ENCODE peak calls at places on chromosomes 4 and X, in five cellular contexts. S is brain microvascular endothelial cell; O is right atrium auricular region; A is CD8-positive, alpha-beta T cell; K is GM10248. F is an unnamed sample.

GRCh38 chr4:37197899-37198298 is 46.6 kb upstream of the NWD2 start:
- DNase-seq in S (no peak), O (no peak), A (no peak), K (no peak), F (no peak)

GRCh38 chr4:1058198-1058996 is 47.0 kb downstream of the FGFRL1 start:
- DNase-seq in S (no peak), O (no peak), A (no peak), K (no peak), F (no peak)

GRCh38 chr4:188029114-188029513 is 33.5 kb downstream of the ZFP42 start:
- DNase-seq in S (no peak), O (no peak), A (no peak), K (no peak), F (no peak)

GRCh38 chr4:37953620-37954325 is 6.4 kb upstream of the PTTG2 start:
- DNase-seq in S (peak), O (no peak), A (no peak), K (no peak), F (no peak)

GRCh38 chrX:96474357-96475125 is 210.1 kb upstream of the DIAPH2 start:
- DNase-seq in S (no peak), O (no peak), A (no peak), K (no peak), F (no peak)

GRCh38 chr4:148154769-148155168 is 287.4 kb downstream of the NR3C2 start:
- DNase-seq in S (no peak), O (no peak), A (no peak), K (no peak), F (no peak)

GRCh38 chrX:134520860-134521390 is 61.0 kb downstream of the HPRT1 start:
- DNase-seq in S (peak), O (no peak), A (no peak), K (peak), F (peak)

GRCh38 chrX:18938710-18939109 is 45.2 kb downstream of the PHKA2 start:
- DNase-seq in S (no peak), O (no peak), A (no peak), K (no peak), F (no peak)

GRCh38 chr4:123783936-123784335 is 387.3 kb downstream of the SPRY1 start:
- DNase-seq in S (no peak), O (no peak), A (no peak), K (no peak), F (no peak)

GRCh38 chr4:137180349-137180748 is 351.9 kb downstream of the PCDH18 start:
- DNase-seq in S (no peak), O (no peak), A (no peak), K (no peak), F (no peak)

GRCh38 chrX:56764153-56764974 is 35.3 kb downstream of the NBDY start:
- DNase-seq in S (peak), O (peak), A (peak), K (peak), F (peak)

GRCh38 chrX:129665916-129666644 is 11.3 kb upstream of the APLN start:
- DNase-seq in S (peak), O (no peak), A (no peak), K (no peak), F (peak)

GRCh38 chr4:86959588-86960500 is 25.0 kb downstream of the AFF1 start:
- DNase-seq in S (no peak), O (no peak), A (no peak), K (no peak), F (no peak)

GRCh38 chr4:16794816-16795445 is 103.5 kb downstream of the LDB2 start:
- DNase-seq in S (peak), O (peak), A (no peak), K (peak), F (peak)

GRCh38 chr4:147787204-147787603 is 55.3 kb downstream of the ARHGAP10 start:
- DNase-seq in S (peak), O (no peak), A (no peak), K (no peak), F (peak)

GRCh38 chr4:122603156-122603574 is 17.7 kb downstream of the IL21 start:
- DNase-seq in S (no peak), O (no peak), A (no peak), K (no peak), F (no peak)

GRCh38 chr4:73376962-73377361 is 27.1 kb upstream of the ALB start:
- DNase-seq in S (no peak), O (no peak), A (no peak), K (no peak), F (no peak)

GRCh38 chr4:186762361-186762760 is 38.7 kb upstream of the FAT1 start:
- DNase-seq in S (no peak), O (no peak), A (no peak), K (no peak), F (no peak)

GRCh38 chr4:174218127-174218790 is 65.2 kb downstream of the FBXO8 start:
- DNase-seq in S (no peak), O (no peak), A (no peak), K (no peak), F (no peak)

GRCh38 chrX:130771648-130772312 is 131.2 kb downstream of the ENOX2 start:
- DNase-seq in S (no peak), O (no peak), A (no peak), K (no peak), F (no peak)

GRCh38 chr4:629636-629915 is 4.2 kb downstream of the PDE6B start:
- DNase-seq in S (no peak), O (no peak), A (no peak), K (no peak), F (no peak)

GRCh38 chr4:61532324-61532723 is 332.2 kb downstream of the ADGRL3 start:
- DNase-seq in S (no peak), O (no peak), A (no peak), K (no peak), F (no peak)

GRCh38 chr4:12137556-12137955 is 708.9 kb upstream of the HS3ST1 start:
- DNase-seq in S (no peak), O (no peak), A (no peak), K (no peak), F (no peak)

GRCh38 chrX:130401415-130402210 is at the start of gene RBMX2:
- DNase-seq in S (peak), O (peak), A (peak), K (peak), F (peak)

GRCh38 chr4:122329876-122330595 is 48.8 kb upstream of the ADAD1 start:
- DNase-seq in S (peak), O (no peak), A (no peak), K (no peak), F (peak)

GRCh38 chrX:11257290-11257689 is 35.9 kb upstream of the AMELX start:
- DNase-seq in S (no peak), O (no peak), A (no peak), K (no peak), F (no peak)

GRCh38 chr4:39732728-39733127 is 34.8 kb downstream of the UBE2K start:
- DNase-seq in S (peak), O (no peak), A (no peak), K (no peak), F (peak)

GRCh38 chr4:113328514-113328913 is 279.1 kb downstream of the ANK2 start:
- DNase-seq in S (no peak), O (no peak), A (no peak), K (no peak), F (no peak)

GRCh38 chrX:134957836-134958235 is 33.0 kb upstream of the SMIM10 start:
- DNase-seq in S (no peak), O (no peak), A (no peak), K (no peak), F (no peak)

GRCh38 chrX:108198420-108198819 is 106.8 kb downstream of the ATG4A start:
- DNase-seq in S (peak), O (no peak), A (no peak), K (no peak), F (no peak)

GRCh38 chr4:16705341-16705740 is 193.1 kb downstream of the LDB2 start:
- DNase-seq in S (no peak), O (no peak), A (no peak), K (no peak), F (no peak)

GRCh38 chrX:81206471-81206870 is 4.6 kb downstream of the SH3BGRL start:
- DNase-seq in S (no peak), O (no peak), A (no peak), K (no peak), F (no peak)

GRCh38 chr4:8283631-8284121 is 14.1 kb downstream of the HTRA3 start:
- DNase-seq in S (no peak), O (no peak), A (no peak), K (no peak), F (no peak)

GRCh38 chr4:40662962-40663604 is 33.4 kb upstream of the RBM47 start:
- DNase-seq in S (peak), O (no peak), A (no peak), K (peak), F (peak)

GRCh38 chr4:150973626-150974250 is 41.3 kb downstream of the LRBA start:
- DNase-seq in S (no peak), O (no peak), A (no peak), K (no peak), F (no peak)

GRCh38 chrX:72001906-72002305 is 91.3 kb downstream of the NHSL2 start:
- DNase-seq in S (no peak), O (no peak), A (no peak), K (no peak), F (no peak)

GRCh38 chrX:72002886-72003285 is 92.2 kb downstream of the NHSL2 start:
- DNase-seq in S (no peak), O (no peak), A (no peak), K (no peak), F (no peak)

GRCh38 chrX:72005046-72005445 is 94.4 kb downstream of the NHSL2 start:
- DNase-seq in S (no peak), O (no peak), A (no peak), K (no peak), F (no peak)

GRCh38 chrX:72006461-72006860 is 95.8 kb downstream of the NHSL2 start:
- DNase-seq in S (no peak), O (no peak), A (no peak), K (no peak), F (no peak)

DNA sequence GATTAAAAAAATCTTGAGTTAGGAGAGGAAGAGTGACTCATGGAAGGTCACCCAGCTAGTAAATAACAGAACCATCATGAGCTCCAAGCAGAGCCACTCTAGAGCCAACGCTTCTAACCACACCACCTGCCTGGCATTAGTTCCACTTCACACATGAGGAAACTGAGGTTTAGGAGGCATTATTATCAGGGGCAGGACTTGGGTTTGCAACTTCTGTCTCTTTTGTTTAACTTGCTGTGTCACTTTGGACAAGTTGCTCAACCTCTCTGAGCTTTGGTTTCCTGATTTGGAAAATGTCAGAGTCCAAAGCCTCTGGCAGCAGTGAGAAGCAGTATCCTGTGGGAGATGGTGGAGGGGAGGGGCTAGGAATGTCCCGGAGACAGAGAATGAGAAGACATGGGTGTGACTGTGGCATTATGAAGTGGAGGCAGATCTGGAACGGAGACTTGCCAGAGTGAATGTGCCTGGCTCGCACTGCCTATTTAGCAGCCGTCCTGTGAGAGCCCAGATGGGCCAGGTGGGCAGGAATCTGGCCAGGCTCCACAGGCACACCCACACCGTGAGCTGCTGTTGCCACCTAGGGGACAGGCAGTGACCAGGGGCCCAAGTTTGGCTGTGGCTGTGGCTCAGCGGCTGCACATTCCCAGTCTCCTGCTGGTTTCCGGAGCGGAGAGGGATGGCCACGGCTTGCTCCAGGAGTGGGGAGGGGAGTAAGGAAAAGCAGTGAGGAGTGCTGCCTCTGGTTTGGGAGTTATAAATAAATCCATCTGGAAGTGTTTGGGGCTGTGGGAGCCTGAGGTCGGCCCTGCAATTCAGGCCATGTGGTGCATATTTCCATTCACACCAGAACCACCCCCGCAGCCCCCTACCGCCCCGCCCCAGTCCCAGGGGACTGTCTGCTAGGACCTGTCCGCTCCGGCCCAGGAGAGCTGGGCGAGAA is 93.4 kb downstream of the NHSL2 start:
- DNase-seq in S (no peak), O (peak), A (no peak), K (no peak), F (peak)
- TF ChIP-seq CTCF in S (peak), O (no peak), A (no peak), K (no peak), F (peak)

GRCh38 chr4:169582203-169582602 is 30.2 kb downstream of the NEK1 start:
- DNase-seq in S (no peak), O (no peak), A (no peak), K (no peak), F (no peak)
- TF ChIP-seq CTCF in S (no peak), O (no peak), A (no peak), K (peak), F (no peak)

GRCh38 chrX:13764284-13764683 is 29.7 kb downstream of the OFD1 start:
- DNase-seq in S (no peak), O (no peak), A (no peak), K (no peak), F (no peak)

GRCh38 chrX:13761606-13762005 is 27.1 kb downstream of the OFD1 start:
- DNase-seq in S (no peak), O (no peak), A (no peak), K (peak), F (no peak)

GRCh38 chrX:13762015-13762414 is 27.5 kb downstream of the OFD1 start:
- DNase-seq in S (no peak), O (no peak), A (no peak), K (no peak), F (no peak)

GRCh38 chrX:13764765-13765164 is 30.2 kb downstream of the OFD1 start:
- DNase-seq in S (peak), O (no peak), A (no peak), K (no peak), F (no peak)

DNA sequence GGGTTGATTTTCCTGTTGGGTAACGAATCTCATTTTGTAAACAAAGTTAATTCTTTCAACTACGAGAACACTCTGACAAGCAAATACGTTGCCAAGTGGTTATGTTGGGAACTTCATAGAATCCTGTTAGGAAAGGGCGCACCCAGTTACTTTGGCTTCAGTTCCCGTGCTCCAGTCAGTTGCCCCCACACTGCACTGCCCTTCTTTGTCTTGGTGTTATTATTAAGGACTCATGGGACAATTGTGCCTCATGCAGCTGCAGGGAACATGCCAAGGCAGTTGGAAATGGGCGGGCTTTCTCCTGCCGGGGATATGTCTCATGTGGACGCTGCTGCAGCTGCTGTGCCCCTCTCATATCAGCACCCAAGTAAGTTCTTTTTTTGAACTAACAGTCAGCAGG is 28.9 kb downstream of the OFD1 start:
- DNase-seq in S (no peak), O (peak), A (no peak), K (no peak), F (no peak)
- TF ChIP-seq CTCF in S (no peak), O (no peak), A (no peak), K (no peak), F (no peak)

GRCh38 chrX:30343206-30343605 is 34.0 kb upstream of the NR0B1 start:
- DNase-seq in S (no peak), O (no peak), A (no peak), K (peak), F (no peak)
- TF ChIP-seq CTCF in S (no peak), O (no peak), A (no peak), K (no peak), F (no peak)

GRCh38 chrX:38335382-38335781 is 8.1 kb upstream of the RPGR start:
- DNase-seq in S (no peak), O (no peak), A (no peak), K (no peak), F (no peak)
- TF ChIP-seq CTCF in S (peak), O (no peak), A (no peak), K (no peak), F (peak)

DNA sequence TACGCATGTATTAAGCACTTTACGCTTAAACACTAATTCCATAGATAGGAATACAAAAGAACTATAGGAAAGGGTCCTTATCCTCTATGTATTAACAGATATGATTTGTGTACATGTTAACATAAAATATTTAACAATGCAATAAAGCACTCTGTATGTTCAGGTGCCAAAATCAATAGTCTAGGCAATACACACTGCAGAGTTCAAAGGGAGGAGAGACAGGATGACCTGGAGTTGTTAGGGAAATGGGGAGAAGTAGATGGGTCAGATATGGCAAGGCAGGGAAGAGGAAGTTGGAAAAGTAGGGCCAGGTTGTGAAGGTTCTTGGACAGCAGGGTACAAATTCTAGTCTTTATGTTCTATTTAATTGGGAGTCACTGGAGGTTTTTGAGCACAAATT is 2.9 kb downstream of the SGCB start:
- DNase-seq in S (no peak), O (no peak), A (no peak), K (no peak), F (no peak)
- TF ChIP-seq CTCF in S (no peak), O (no peak), A (no peak), K (no peak), F (no peak)

GRCh38 chr4:95835672-95836071 is 4.2 kb upstream of the PDHA2 start:
- DNase-seq in S (no peak), O (no peak), A (no peak), K (no peak), F (no peak)
- TF ChIP-seq CTCF in S (peak), O (no peak), A (no peak), K (no peak), F (no peak)

GRCh38 chr4:5198586-5198985 is 147.3 kb downstream of the STK32B start:
- DNase-seq in S (no peak), O (no peak), A (no peak), K (no peak), F (no peak)
- TF ChIP-seq CTCF in S (no peak), O (no peak), A (no peak), K (no peak), F (no peak)

DNA sequence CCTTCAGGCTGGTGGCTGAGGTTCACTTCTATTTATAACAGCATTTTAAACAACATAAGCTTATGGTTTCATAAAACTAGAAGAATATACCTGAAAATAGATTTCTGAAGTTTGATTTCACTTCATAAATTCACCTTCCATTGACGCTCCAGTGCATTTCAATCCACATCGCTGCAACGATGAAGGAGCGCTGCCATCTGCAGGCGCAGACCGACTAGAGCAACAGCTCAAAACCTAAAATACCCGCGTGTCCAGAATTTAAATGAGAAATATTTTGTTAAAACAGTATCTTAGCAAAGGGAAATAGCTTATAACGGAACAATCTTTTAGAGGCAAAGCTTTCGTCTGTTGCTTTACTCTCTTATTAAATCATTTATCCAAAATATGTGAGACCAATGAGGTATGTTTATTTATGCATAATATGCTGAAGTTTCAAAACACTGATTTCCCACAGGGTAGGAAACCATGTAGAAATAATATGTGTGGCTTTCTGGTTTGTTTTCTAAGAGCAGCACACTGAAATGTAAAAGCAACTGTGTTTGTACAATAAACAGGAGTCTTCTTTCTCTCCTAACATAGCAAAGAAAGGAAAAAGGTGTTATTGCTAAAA is 816.4 kb upstream of the FRG1 start:
- DNase-seq in S (peak), O (no peak), A (no peak), K (no peak), F (peak)
- TF ChIP-seq CTCF in S (peak), O (peak), A (no peak), K (no peak), F (peak)

GRCh38 chrX:12463052-12463451 is 324.8 kb downstream of the FRMPD4 start:
- DNase-seq in S (no peak), O (no peak), A (no peak), K (no peak), F (no peak)
- TF ChIP-seq CTCF in S (no peak), O (no peak), A (no peak), K (no peak), F (no peak)